ENCODE peak calls at places on chromosome 7, in six cellular contexts. P is transverse colon, L is NCI-H510A treated with DMSO at 0.1 percent for 48 hours, N is ovary, C is HT1080, O is HTR-8/SVneo. V is an unnamed sample.

GRCh38 chr7:82677493-82677892 is 233.9 kb upstream of the CACNA2D1 start:
- DNase-seq in L (no peak), N (no peak), P (peak), C (peak), O (no peak), V (peak)

GRCh38 chr7:149635561-149636329 is 137.6 kb downstream of the ZNF467 start:
- DNase-seq in O (no peak), C (peak), N (no peak), P (no peak), L (no peak), V (no peak)

GRCh38 chr7:44213872-44214595 is 13.3 kb downstream of the YKT6 start:
- DNase-seq in L (peak), O (peak), P (no peak), N (no peak), C (peak), V (peak)

GRCh38 chr7:51446356-51446755 is 129.7 kb upstream of the COBL start:
- DNase-seq in O (no peak), C (no peak), L (no peak), N (no peak), P (no peak), V (no peak)

GRCh38 chr7:151415375-151416112 is 5.7 kb upstream of the WDR86 start:
- DNase-seq in N (no peak), L (no peak), O (no peak), P (no peak), C (no peak), V (no peak)

GRCh38 chr7:35430547-35431153 is 176.8 kb upstream of the TBX20 start:
- DNase-seq in P (no peak), C (peak), L (no peak), N (no peak), O (no peak), V (no peak)

GRCh38 chr7:18518555-18518954 is 23.0 kb downstream of the HDAC9 start:
- DNase-seq in O (no peak), N (no peak), C (no peak), L (no peak), P (no peak), V (no peak)

GRCh38 chr7:93914581-93915066 is 6.9 kb upstream of the GNG11 start:
- DNase-seq in N (peak), L (no peak), P (no peak), C (peak), O (no peak), V (peak)

GRCh38 chr7:157650131-157650631 is 313.4 kb downstream of the DNAJB6 start:
- DNase-seq in P (no peak), O (no peak), N (no peak), L (no peak), C (no peak), V (no peak)

GRCh38 chr7:156177396-156178055 is 365.3 kb upstream of the SHH start:
- DNase-seq in P (no peak), L (no peak), N (no peak), C (no peak), O (no peak), V (no peak)

GRCh38 chr7:106216517-106217088 is 68.2 kb downstream of the NAMPT start:
- DNase-seq in O (peak), L (no peak), P (peak), C (peak), N (peak), V (peak)

GRCh38 chr7:142508251-142508650 is 241.0 kb upstream of the PRSS1 start:
- DNase-seq in C (peak), P (peak), L (no peak), N (no peak), O (no peak), V (no peak)

GRCh38 chr7:121107923-121108498 is 119.5 kb downstream of the CPED1 start:
- DNase-seq in N (no peak), O (peak), L (peak), P (no peak), C (peak), V (peak)

GRCh38 chr7:108454674-108455523 is 1.3 kb downstream of the NRCAM start:
- DNase-seq in C (no peak), N (no peak), P (no peak), L (no peak), O (peak), V (peak)

GRCh38 chr7:32948202-32948601 is 9.0 kb upstream of the FKBP9 start:
- DNase-seq in N (no peak), L (no peak), O (no peak), C (no peak), P (no peak), V (no peak)

GRCh38 chr7:46197833-46198540 is 276.9 kb upstream of the IGFBP3 start:
- DNase-seq in C (no peak), N (peak), P (no peak), O (no peak), L (no peak), V (no peak)

GRCh38 chr7:71633571-71634008 is 501.6 kb downstream of the GALNT17 start:
- DNase-seq in C (peak), P (no peak), L (no peak), N (no peak), O (peak), V (peak)

GRCh38 chr7:85172530-85172941 is 14.3 kb downstream of the SEMA3D start:
- DNase-seq in C (peak), P (no peak), L (no peak), O (no peak), N (no peak), V (peak)

GRCh38 chr7:26667514-26668133 is 196.8 kb downstream of the SKAP2 start:
- DNase-seq in O (peak), N (peak), P (peak), C (peak), L (peak), V (peak)

GRCh38 chr7:148856035-148856881 is 27.8 kb downstream of the EZH2 start:
- DNase-seq in O (peak), N (no peak), C (peak), L (no peak), P (peak), V (peak)

GRCh38 chr7:30598121-30598876 is 3.6 kb downstream of the GARS1 start:
- DNase-seq in N (no peak), C (no peak), P (no peak), L (no peak), O (no peak), V (no peak)

GRCh38 chr7:143042821-143043271 is 9.3 kb upstream of the OR6V1 start:
- DNase-seq in C (no peak), L (no peak), P (no peak), N (no peak), O (no peak), V (peak)

GRCh38 chr7:131233193-131233592 is 94.5 kb upstream of the MKLN1 start:
- DNase-seq in L (no peak), P (no peak), C (no peak), O (no peak), N (no peak), V (no peak)

GRCh38 chr7:5780801-5781496 is 514 bp downstream of the RNF216 start:
- DNase-seq in C (no peak), P (peak), O (no peak), N (peak), L (peak), V (peak)

GRCh38 chr7:98217623-98218582 is 6.7 kb downstream of the BHLHA15 start:
- DNase-seq in N (no peak), C (no peak), L (no peak), P (no peak), O (no peak), V (no peak)

GRCh38 chr7:105389090-105389650 is 449 bp upstream of the SRPK2 start:
- DNase-seq in L (peak), C (peak), N (peak), P (peak), O (peak), V (peak)

GRCh38 chr7:46654546-46655443 is 733.7 kb upstream of the IGFBP3 start:
- DNase-seq in N (no peak), O (no peak), C (peak), L (no peak), P (no peak), V (peak)

GRCh38 chr7:26653430-26653911 is 210.9 kb downstream of the SKAP2 start:
- DNase-seq in P (peak), N (no peak), L (no peak), O (no peak), C (peak), V (no peak)

GRCh38 chr7:120583835-120584586 is 273.9 kb downstream of the TSPAN12 start:
- DNase-seq in L (no peak), C (peak), N (no peak), O (peak), P (no peak), V (peak)

GRCh38 chr7:40419832-40420231 is 285.0 kb downstream of the SUGCT start:
- DNase-seq in N (no peak), L (no peak), C (no peak), P (no peak), O (no peak), V (no peak)

GRCh38 chr7:137337902-137338301 is 5.6 kb downstream of the PTN start:
- DNase-seq in C (no peak), O (no peak), L (no peak), N (no peak), P (no peak), V (no peak)

GRCh38 chr7:128939075-128939860 is 1.5 kb downstream of the IRF5 start:
- DNase-seq in C (no peak), L (no peak), P (no peak), O (no peak), N (no peak), V (no peak)

GRCh38 chr7:93265220-93265619 is 33.1 kb downstream of the VPS50 start:
- DNase-seq in C (no peak), L (no peak), N (no peak), P (no peak), O (no peak), V (peak)

V was measured in myocyte.